ENCODE peak calls at places on chromosomes 7 and 10, in six cellular contexts. F is DMS153; B is stimulated activated CD4-positive, alpha-beta T cell treated with anti-CD3 and anti-CD28 coated beads, Interleukin-2, amount 100 ng/mL, for 24 hours; K is T-helper 1 cell; R is NCI-H1417 treated with DMSO at 0.1 percent for 48 hours; O is NCI-H748 treated with DMSO at 0.1 percent for 48 hours. H is an unnamed sample.

GRCh38 chr10:117170244-117170643 is 27.0 kb upstream of the KCNK18 start:
- DNase-seq in F (no peak), B (no peak), K (no peak), R (no peak), O (no peak), H (no peak)

GRCh38 chr10:80545258-80545881 is 7.7 kb downstream of the SH2D4B start:
- DNase-seq in F (no peak), B (no peak), K (no peak), R (no peak), O (no peak), H (no peak)

GRCh38 chr7:100895956-100896742 is 461 bp upstream of the ACHE start:
- DNase-seq in F (no peak), B (no peak), K (no peak), R (no peak), O (no peak), H (no peak)

GRCh38 chr7:138228119-138228518 is 151.9 kb downstream of the AKR1D1 start:
- DNase-seq in F (no peak), B (no peak), K (no peak), R (no peak), O (no peak), H (no peak)

GRCh38 chr7:21641546-21641945 is 98.7 kb downstream of the DNAH11 start:
- DNase-seq in F (no peak), B (no peak), K (no peak), R (no peak), O (no peak), H (no peak)

GRCh38 chr7:43467406-43467805 is 115.5 kb upstream of the STK17A start:
- DNase-seq in F (no peak), B (no peak), K (no peak), R (no peak), O (no peak), H (no peak)

GRCh38 chr7:34165927-34166550 is 260.7 kb downstream of the BMPER start:
- DNase-seq in F (no peak), B (no peak), K (no peak), R (no peak), O (no peak), H (no peak)

GRCh38 chr7:81407094-81407493 is 362.8 kb downstream of the HGF start:
- DNase-seq in F (no peak), B (no peak), K (no peak), R (no peak), O (no peak), H (no peak)

GRCh38 chr10:5932345-5932744 is 42.3 kb downstream of the FBH1 start:
- DNase-seq in F (no peak), B (no peak), K (no peak), R (no peak), O (no peak), H (no peak)

GRCh38 chr7:137978464-137979237 is 23.2 kb downstream of the CREB3L2 start:
- DNase-seq in F (no peak), B (no peak), K (no peak), R (no peak), O (no peak), H (no peak)

H was measured in NCI-H774.